ENCODE peak calls at places on chromosomes 4 and X, in eight cellular contexts. N is fibroblast of the conjunctiva; M is activated CD8-positive, alpha-beta memory T cell treated with anti-CD3 and anti-CD28 coated beads, Interleukin-2, amount 50 U/mL, for 48 hours; T is uterus; O is NCI-H446 treated with DMSO at 0.1 percent for 48 hours; E is activated CD4-positive, alpha-beta T cell treated with anti-CD3 and anti-CD28 coated beads for 24 hours; A is ELF-1; P is transverse colon. Z is an unnamed sample.

GRCh38 chr4:150722908-150723362 is 141.0 kb downstream of the MAB21L2 start:
- DNase-seq in N (peak), M (no peak), T (peak), O (no peak), E (no peak), A (peak), P (peak), Z (peak)

GRCh38 chrX:16113978-16114554 is 9.3 kb upstream of the GRPR start:
- DNase-seq in N (no peak), M (no peak), T (no peak), O (no peak), E (no peak), A (no peak), P (no peak), Z (no peak)

GRCh38 chr4:182828678-182829025 is 88.5 kb downstream of the DCTD start:
- DNase-seq in N (no peak), M (no peak), T (no peak), O (no peak), E (no peak), A (no peak), P (no peak), Z (no peak)

GRCh38 chr4:77819836-77820679 is 890 bp upstream of the CNOT6L start:
- DNase-seq in N (peak), M (peak), T (peak), O (peak), E (peak), A (peak), P (peak), Z (peak)

GRCh38 chr4:40720351-40720750 is 29.4 kb upstream of the NSUN7 start:
- DNase-seq in N (no peak), M (no peak), T (no peak), O (no peak), E (no peak), A (no peak), P (no peak), Z (no peak)

GRCh38 chr4:173243321-173243720 is 74.7 kb downstream of the GALNT7 start:
- DNase-seq in N (no peak), M (no peak), T (no peak), O (no peak), E (no peak), A (no peak), P (no peak), Z (no peak)

GRCh38 chr4:6768539-6768905 is 14.0 kb upstream of the KIAA0232 start:
- DNase-seq in N (no peak), M (no peak), T (no peak), O (no peak), E (no peak), A (no peak), P (no peak), Z (no peak)

GRCh38 chrX:45767021-45767491 is 566.4 kb upstream of the DIPK2B start:
- DNase-seq in N (peak), M (no peak), T (no peak), O (no peak), E (no peak), A (no peak), P (no peak), Z (no peak)

GRCh38 chr4:85050736-85051135 is 84.2 kb upstream of the WDFY3 start:
- DNase-seq in N (no peak), M (no peak), T (no peak), O (no peak), E (no peak), A (no peak), P (no peak), Z (no peak)

GRCh38 chr4:69749771-69750170 is 10.6 kb downstream of the SULT1B1 start:
- DNase-seq in N (no peak), M (no peak), T (no peak), O (no peak), E (no peak), A (no peak), P (no peak), Z (no peak)

GRCh38 chrX:41906515-41907165 is 16.7 kb downstream of the CASK start:
- DNase-seq in N (no peak), M (no peak), T (no peak), O (no peak), E (no peak), A (no peak), P (no peak), Z (no peak)

GRCh38 chrX:117568238-117568637 is 548.4 kb downstream of the KLHL13 start:
- DNase-seq in N (no peak), M (no peak), T (no peak), O (no peak), E (no peak), A (no peak), P (no peak), Z (no peak)

GRCh38 chrX:120365320-120365719 is 3.4 kb downstream of the ATP1B4 start:
- DNase-seq in N (no peak), M (peak), T (peak), O (no peak), E (peak), A (peak), P (peak), Z (no peak)